ENCODE peak calls at places on chromosomes 16 and 17, in six cellular contexts. One of them, this sample, is unnamed.
A peak's percentile ranks its signal among the peaks of the same experiment; 100 is the strongest.

GRCh38 chr16:20901441-20902112 is 1.0 kb downstream of the LYRM1 start:
- ATAC-seq in effector memory CD8-positive, alpha-beta T cell: no peak
- ATAC-seq in left ventricle myocardium superior: peak; percentile 23
- ATAC-seq in stimulated activated naive CD8-positive, alpha-beta T cell treated with anti-CD3 and anti-CD28 coated beads, Interleukin-15, amount 100 ng/mL, for 72 hours: no peak
- ATAC-seq in lower lobe of right lung: peak; percentile 60
- ATAC-seq in activated CD8-positive, alpha-beta memory T cell treated with anti-CD3 and anti-CD28 coated beads, Interleukin-2, amount 10 ng/mL, durations not matched to agents 7 days and 5 days: peak; percentile 1
- ATAC-seq in this sample: no peak

GRCh38 chr17:76989519-76989918 is 121.3 kb downstream of the MGAT5B start:
- ATAC-seq in lower lobe of right lung: no peak
- ATAC-seq in activated CD8-positive, alpha-beta memory T cell treated with anti-CD3 and anti-CD28 coated beads, Interleukin-2, amount 10 ng/mL, durations not matched to agents 7 days and 5 days: no peak
- ATAC-seq in left ventricle myocardium superior: no peak
- ATAC-seq in effector memory CD8-positive, alpha-beta T cell: no peak
- ATAC-seq in stimulated activated naive CD8-positive, alpha-beta T cell treated with anti-CD3 and anti-CD28 coated beads, Interleukin-15, amount 100 ng/mL, for 72 hours: no peak
- ATAC-seq in this sample: no peak

GRCh38 chr16:67941469-67942199 is 2.3 kb downstream of the LCAT start:
- ATAC-seq in activated CD8-positive, alpha-beta memory T cell treated with anti-CD3 and anti-CD28 coated beads, Interleukin-2, amount 10 ng/mL, durations not matched to agents 7 days and 5 days: no peak
- ATAC-seq in lower lobe of right lung: no peak
- ATAC-seq in left ventricle myocardium superior: no peak
- ATAC-seq in stimulated activated naive CD8-positive, alpha-beta T cell treated with anti-CD3 and anti-CD28 coated beads, Interleukin-15, amount 100 ng/mL, for 72 hours: no peak
- ATAC-seq in effector memory CD8-positive, alpha-beta T cell: no peak
- ATAC-seq in this sample: no peak

GRCh38 chr16:85930321-85930720 is 31.4 kb downstream of the IRF8 start:
- ATAC-seq in lower lobe of right lung: no peak
- ATAC-seq in activated CD8-positive, alpha-beta memory T cell treated with anti-CD3 and anti-CD28 coated beads, Interleukin-2, amount 10 ng/mL, durations not matched to agents 7 days and 5 days: no peak
- ATAC-seq in stimulated activated naive CD8-positive, alpha-beta T cell treated with anti-CD3 and anti-CD28 coated beads, Interleukin-15, amount 100 ng/mL, for 72 hours: no peak
- ATAC-seq in left ventricle myocardium superior: no peak
- ATAC-seq in effector memory CD8-positive, alpha-beta T cell: no peak
- ATAC-seq in this sample: no peak

GRCh38 chr17:40522961-40523310 is 21.5 kb upstream of the TNS4 start:
- ATAC-seq in effector memory CD8-positive, alpha-beta T cell: no peak
- ATAC-seq in lower lobe of right lung: no peak
- ATAC-seq in left ventricle myocardium superior: no peak
- ATAC-seq in activated CD8-positive, alpha-beta memory T cell treated with anti-CD3 and anti-CD28 coated beads, Interleukin-2, amount 10 ng/mL, durations not matched to agents 7 days and 5 days: no peak
- ATAC-seq in stimulated activated naive CD8-positive, alpha-beta T cell treated with anti-CD3 and anti-CD28 coated beads, Interleukin-15, amount 100 ng/mL, for 72 hours: no peak
- ATAC-seq in this sample: no peak

GRCh38 chr17:82031303-82031884 is at the start of gene RAC3:
- ATAC-seq in stimulated activated naive CD8-positive, alpha-beta T cell treated with anti-CD3 and anti-CD28 coated beads, Interleukin-15, amount 100 ng/mL, for 72 hours: peak; percentile 36
- ATAC-seq in effector memory CD8-positive, alpha-beta T cell: no peak
- ATAC-seq in left ventricle myocardium superior: no peak
- ATAC-seq in lower lobe of right lung: peak; percentile 9
- ATAC-seq in activated CD8-positive, alpha-beta memory T cell treated with anti-CD3 and anti-CD28 coated beads, Interleukin-2, amount 10 ng/mL, durations not matched to agents 7 days and 5 days: peak; percentile 34
- ATAC-seq in this sample: peak; percentile 21

GRCh38 chr16:20920091-20920490 is 19.5 kb downstream of the LYRM1 start:
- ATAC-seq in effector memory CD8-positive, alpha-beta T cell: no peak
- ATAC-seq in stimulated activated naive CD8-positive, alpha-beta T cell treated with anti-CD3 and anti-CD28 coated beads, Interleukin-15, amount 100 ng/mL, for 72 hours: peak; percentile 43
- ATAC-seq in activated CD8-positive, alpha-beta memory T cell treated with anti-CD3 and anti-CD28 coated beads, Interleukin-2, amount 10 ng/mL, durations not matched to agents 7 days and 5 days: no peak
- ATAC-seq in lower lobe of right lung: peak; percentile 13
- ATAC-seq in left ventricle myocardium superior: no peak
- ATAC-seq in this sample: peak; percentile 74

GRCh38 chr16:27217256-27217655 is 13.9 kb downstream of the KDM8 start:
- ATAC-seq in effector memory CD8-positive, alpha-beta T cell: no peak
- ATAC-seq in activated CD8-positive, alpha-beta memory T cell treated with anti-CD3 and anti-CD28 coated beads, Interleukin-2, amount 10 ng/mL, durations not matched to agents 7 days and 5 days: no peak
- ATAC-seq in lower lobe of right lung: no peak
- ATAC-seq in left ventricle myocardium superior: peak; percentile 42
- ATAC-seq in stimulated activated naive CD8-positive, alpha-beta T cell treated with anti-CD3 and anti-CD28 coated beads, Interleukin-15, amount 100 ng/mL, for 72 hours: no peak
- ATAC-seq in this sample: no peak

GRCh38 chr16:81848306-81848853 is 69.3 kb downstream of the PLCG2 start:
- ATAC-seq in effector memory CD8-positive, alpha-beta T cell: no peak
- ATAC-seq in activated CD8-positive, alpha-beta memory T cell treated with anti-CD3 and anti-CD28 coated beads, Interleukin-2, amount 10 ng/mL, durations not matched to agents 7 days and 5 days: no peak
- ATAC-seq in left ventricle myocardium superior: no peak
- ATAC-seq in stimulated activated naive CD8-positive, alpha-beta T cell treated with anti-CD3 and anti-CD28 coated beads, Interleukin-15, amount 100 ng/mL, for 72 hours: no peak
- ATAC-seq in lower lobe of right lung: no peak
- ATAC-seq in this sample: no peak

GRCh38 chr16:78543066-78543465 is 443.6 kb downstream of the WWOX start:
- ATAC-seq in stimulated activated naive CD8-positive, alpha-beta T cell treated with anti-CD3 and anti-CD28 coated beads, Interleukin-15, amount 100 ng/mL, for 72 hours: no peak
- ATAC-seq in effector memory CD8-positive, alpha-beta T cell: no peak
- ATAC-seq in lower lobe of right lung: no peak
- ATAC-seq in left ventricle myocardium superior: peak; percentile 17
- ATAC-seq in activated CD8-positive, alpha-beta memory T cell treated with anti-CD3 and anti-CD28 coated beads, Interleukin-2, amount 10 ng/mL, durations not matched to agents 7 days and 5 days: no peak
- ATAC-seq in this sample: no peak